ENCODE peak calls at places on chromosomes 13 and 19, in five cellular contexts. S is uterus, F is esophagus squamous epithelium, M is glutamatergic neuron, Y is AG09309. J is an unnamed sample.

GRCh38 chr13:110282316-110282841 is 24.6 kb downstream of the COL4A1 start:
- DNase-seq in S (no peak), F (no peak), M (no peak), Y (no peak), J (no peak)

GRCh38 chr13:99577934-99578917 is 77.0 kb downstream of the TM9SF2 start:
- DNase-seq in S (no peak), F (no peak), M (no peak), Y (no peak), J (no peak)

GRCh38 chr19:33366127-33366526 is 7.4 kb upstream of the CEBPG start:
- DNase-seq in S (no peak), F (no peak), M (no peak), Y (no peak), J (no peak)

GRCh38 chr19:14112809-14113385 is 4.7 kb downstream of the PRKACA start:
- DNase-seq in S (peak), F (no peak), M (no peak), Y (no peak), J (no peak)

GRCh38 chr19:19151418-19151817 is 13.1 kb upstream of the TMEM161A start:
- DNase-seq in S (no peak), F (no peak), M (no peak), Y (no peak), J (no peak)

GRCh38 chr13:35888327-35888940 is 242.7 kb downstream of the DCLK1 start:
- DNase-seq in S (no peak), F (no peak), M (no peak), Y (no peak), J (no peak)

GRCh38 chr19:4556574-4557185 is 2.8 kb downstream of the SEMA6B start:
- DNase-seq in S (no peak), F (no peak), M (peak), Y (no peak), J (no peak)

GRCh38 chr19:16876904-16877361 is 11.9 kb upstream of the F2RL3 start:
- DNase-seq in S (no peak), F (no peak), M (no peak), Y (no peak), J (no peak)

GRCh38 chr19:52961981-52962380 is 700 bp downstream of the ZNF816 start:
- DNase-seq in S (no peak), F (no peak), M (no peak), Y (no peak), J (no peak)

GRCh38 chr13:49569993-49570689 is 15.2 kb downstream of the RCBTB1 start:
- DNase-seq in S (no peak), F (no peak), M (no peak), Y (no peak), J (no peak)

GRCh38 chr19:4916292-4917082 is 7.2 kb downstream of the UHRF1 start:
- DNase-seq in S (no peak), F (no peak), M (no peak), Y (no peak), J (no peak)

GRCh38 chr19:35309481-35310279 is 17.7 kb downstream of the MAG start:
- DNase-seq in S (peak), F (no peak), M (no peak), Y (no peak), J (no peak)

GRCh38 chr19:55418185-55418584 is 10.6 kb upstream of the UBE2S start:
- DNase-seq in S (peak), F (no peak), M (peak), Y (peak), J (peak)

GRCh38 chr13:98878421-98879126 is 99.3 kb downstream of the DOCK9 start:
- DNase-seq in S (peak), F (no peak), M (no peak), Y (no peak), J (no peak)

GRCh38 chr13:50761406-50761805 is 82.1 kb downstream of the DLEU7 start:
- DNase-seq in S (no peak), F (no peak), M (no peak), Y (no peak), J (no peak)
- TF ChIP-seq CTCF in S (no peak), F (no peak), M (no peak), Y (no peak), J (no peak)

DNA sequence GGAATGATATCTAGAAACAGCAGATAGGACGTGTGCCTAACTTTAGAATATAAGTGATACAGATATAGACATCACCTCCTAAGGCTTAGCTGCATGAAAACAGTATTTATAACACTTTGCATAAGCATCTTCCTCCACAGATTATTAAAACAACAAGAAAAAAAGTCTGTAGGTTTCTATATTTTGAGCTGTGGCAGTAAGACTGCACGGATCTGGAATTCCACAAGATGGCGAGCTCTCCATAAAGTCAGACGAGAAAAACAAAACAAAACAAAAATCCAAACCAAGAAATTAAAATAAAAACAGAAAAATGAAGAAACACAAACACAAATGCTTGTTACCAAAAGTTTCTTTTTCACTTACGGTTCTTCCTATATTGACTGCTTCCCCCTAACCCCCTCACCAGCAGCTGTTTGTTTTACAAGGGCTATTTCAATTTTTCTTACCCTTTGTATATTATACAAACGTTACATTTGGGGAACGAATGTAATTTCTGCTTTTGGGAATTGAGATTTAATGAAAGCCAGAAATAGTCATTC is 285.8 kb downstream of the MYO16 start:
- DNase-seq in S (no peak), F (no peak), M (no peak), Y (no peak), J (no peak)
- TF ChIP-seq CTCF in S (peak), F (peak), M (peak), Y (peak), J (peak)

DNA sequence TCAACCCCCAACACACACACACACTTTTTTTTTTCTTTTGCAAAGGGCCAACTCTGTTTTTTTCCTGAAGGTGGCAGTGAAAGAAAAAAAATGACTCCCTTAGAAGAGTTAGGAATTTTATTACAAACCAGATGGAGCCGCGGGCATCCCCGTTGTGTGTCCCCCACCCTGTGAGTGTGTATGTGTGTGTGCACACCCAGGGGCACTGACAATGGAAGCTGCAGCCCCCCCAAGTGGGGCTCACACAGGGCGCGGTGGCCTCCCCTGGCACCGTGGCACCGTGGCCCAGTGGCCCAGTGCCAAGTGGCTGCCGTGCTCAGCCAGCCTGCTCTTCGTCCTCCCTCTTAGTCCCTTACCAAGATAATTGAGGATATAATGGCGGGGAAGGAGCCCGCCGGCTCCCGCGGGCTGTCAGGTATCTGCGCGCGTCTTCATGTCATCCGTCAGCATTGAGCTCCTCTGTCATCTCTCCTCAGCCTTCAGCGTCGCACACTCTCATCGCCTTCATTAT is 314.1 kb downstream of the ZNF536 start:
- DNase-seq in S (no peak), F (no peak), M (no peak), Y (no peak), J (no peak)
- TF ChIP-seq CTCF in S (peak), F (no peak), M (no peak), Y (peak), J (no peak)

GRCh38 chr13:84192125-84192524 is 309.9 kb upstream of the SLITRK1 start:
- DNase-seq in S (no peak), F (no peak), M (no peak), Y (peak), J (no peak)
- TF ChIP-seq CTCF in S (no peak), F (no peak), M (no peak), Y (no peak), J (no peak)

DNA sequence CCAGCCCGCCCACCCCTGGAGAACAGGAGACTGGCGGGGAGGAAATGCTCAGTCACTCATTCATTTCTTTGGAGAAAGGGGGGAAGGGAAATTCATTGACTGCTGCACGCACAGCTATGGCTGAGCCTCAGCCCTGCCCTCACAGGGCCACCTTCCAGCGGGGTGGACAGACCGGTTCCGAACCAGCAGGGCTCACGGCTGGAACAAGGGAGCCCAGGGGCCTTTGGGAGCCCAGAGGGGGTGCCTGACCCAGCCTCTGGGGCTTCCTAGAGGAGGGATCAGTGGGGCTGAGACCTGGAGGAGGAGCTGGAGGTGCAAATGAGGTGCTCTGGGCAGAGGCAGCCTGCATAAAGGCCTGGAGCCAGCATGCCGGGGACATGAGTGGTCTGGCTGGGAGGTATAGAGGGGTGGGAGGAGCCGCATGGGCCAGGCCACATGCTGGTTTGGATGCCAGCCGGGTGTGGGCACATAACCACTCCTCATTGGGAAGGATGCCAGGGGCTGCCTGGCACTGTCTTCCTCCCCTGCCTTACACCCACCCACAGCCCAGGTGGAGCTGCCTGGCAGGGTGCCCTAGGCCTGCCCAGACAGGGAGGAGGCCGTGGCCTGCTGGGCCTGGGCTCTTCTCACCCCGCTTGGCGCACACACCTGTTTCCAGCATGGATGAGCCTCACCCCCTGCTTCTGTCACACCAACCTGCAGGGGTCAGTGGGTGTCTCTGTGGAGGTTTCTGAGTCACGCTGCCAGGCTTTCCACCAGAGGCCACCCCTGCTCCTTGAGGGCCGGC is 26.9 kb downstream of the PPP5C start:
- DNase-seq in S (peak), F (peak), M (no peak), Y (no peak), J (no peak)
- TF ChIP-seq CTCF in S (no peak), F (peak), M (no peak), Y (no peak), J (no peak)

DNA sequence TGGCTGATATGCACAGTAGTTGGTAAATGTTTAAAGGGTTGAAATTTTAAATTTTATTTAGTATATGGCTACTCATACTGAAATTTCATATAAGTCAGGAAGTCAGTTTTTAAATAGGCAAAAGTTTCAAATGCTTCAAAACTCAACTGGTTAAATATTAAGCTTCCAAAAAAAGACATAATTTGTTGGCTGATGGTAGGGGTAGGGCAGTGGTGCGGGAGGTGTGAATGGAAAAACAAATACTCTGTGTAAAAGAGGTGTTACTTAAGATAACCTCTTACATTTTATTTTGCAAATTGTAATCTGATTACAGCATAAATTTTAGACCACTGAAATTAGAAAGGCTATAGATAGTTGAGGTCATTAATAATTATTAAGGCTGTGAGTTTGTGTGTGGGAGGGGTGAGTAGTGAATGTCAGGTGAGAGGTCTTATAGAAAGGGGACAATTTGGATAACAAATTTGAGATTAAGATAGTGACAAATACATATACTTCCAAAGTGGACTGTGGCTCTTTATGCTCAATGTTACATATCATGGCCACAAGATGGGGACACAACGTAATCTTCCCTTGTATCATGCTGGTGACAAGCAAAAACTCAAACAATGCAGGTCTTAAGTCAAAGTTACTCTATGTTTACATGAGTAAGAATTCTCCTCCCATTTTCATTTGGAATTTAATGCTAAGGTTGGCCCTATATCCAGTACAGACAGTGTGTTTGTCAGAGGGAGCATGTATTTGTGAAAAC is 36.6 kb upstream of the OXGR1 start:
- DNase-seq in S (no peak), F (no peak), M (no peak), Y (peak), J (no peak)
- TF ChIP-seq CTCF in S (no peak), F (peak), M (peak), Y (peak), J (no peak)

DNA sequence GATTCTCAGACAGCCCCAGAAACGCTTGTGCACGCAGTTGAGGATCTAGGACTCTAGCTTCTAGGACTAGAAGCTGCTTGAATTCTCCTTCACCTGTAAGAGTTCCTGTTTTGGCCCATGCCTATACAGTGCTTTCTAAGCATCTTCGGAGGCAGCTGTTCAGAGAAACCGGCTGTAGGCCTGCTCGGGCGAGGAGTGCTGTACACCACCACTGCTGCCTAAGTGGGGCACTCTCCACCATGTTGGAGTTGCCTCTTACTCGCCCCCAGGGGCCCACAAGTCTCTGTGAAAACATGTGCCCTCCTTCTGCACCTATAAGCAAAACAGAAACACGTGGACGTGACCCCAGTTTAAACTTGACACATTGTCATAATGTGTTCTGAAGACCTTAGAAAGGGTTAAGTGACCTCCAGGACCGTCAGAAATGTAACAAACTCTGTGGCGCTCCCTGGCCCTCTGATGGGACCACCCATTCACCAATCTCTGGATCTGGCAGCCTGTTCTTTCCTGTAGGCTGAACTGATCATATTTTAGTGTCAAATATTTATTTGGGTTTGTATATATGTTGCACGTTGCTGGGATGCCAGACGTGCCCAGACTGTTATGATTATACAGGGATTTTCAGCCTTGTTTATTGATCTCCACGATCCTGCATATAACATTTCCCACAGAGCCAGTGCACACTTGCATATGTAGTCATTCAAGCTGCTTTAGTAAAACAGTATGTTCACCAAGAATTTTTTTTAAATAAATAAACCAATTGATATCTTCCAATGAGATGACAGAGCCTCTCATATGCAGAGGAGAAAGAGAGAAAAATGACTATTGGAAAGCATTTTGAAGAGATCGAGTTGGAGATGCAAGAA is 60.8 kb downstream of the C13orf42 start:
- DNase-seq in S (no peak), F (no peak), M (no peak), Y (no peak), J (no peak)
- TF ChIP-seq CTCF in S (no peak), F (no peak), M (no peak), Y (no peak), J (no peak)

GRCh38 chr13:44806841-44807240 is 182.4 kb downstream of the NUFIP1 start:
- DNase-seq in S (no peak), F (no peak), M (peak), Y (no peak), J (no peak)
- TF ChIP-seq CTCF in S (no peak), F (no peak), M (no peak), Y (no peak), J (no peak)

DNA sequence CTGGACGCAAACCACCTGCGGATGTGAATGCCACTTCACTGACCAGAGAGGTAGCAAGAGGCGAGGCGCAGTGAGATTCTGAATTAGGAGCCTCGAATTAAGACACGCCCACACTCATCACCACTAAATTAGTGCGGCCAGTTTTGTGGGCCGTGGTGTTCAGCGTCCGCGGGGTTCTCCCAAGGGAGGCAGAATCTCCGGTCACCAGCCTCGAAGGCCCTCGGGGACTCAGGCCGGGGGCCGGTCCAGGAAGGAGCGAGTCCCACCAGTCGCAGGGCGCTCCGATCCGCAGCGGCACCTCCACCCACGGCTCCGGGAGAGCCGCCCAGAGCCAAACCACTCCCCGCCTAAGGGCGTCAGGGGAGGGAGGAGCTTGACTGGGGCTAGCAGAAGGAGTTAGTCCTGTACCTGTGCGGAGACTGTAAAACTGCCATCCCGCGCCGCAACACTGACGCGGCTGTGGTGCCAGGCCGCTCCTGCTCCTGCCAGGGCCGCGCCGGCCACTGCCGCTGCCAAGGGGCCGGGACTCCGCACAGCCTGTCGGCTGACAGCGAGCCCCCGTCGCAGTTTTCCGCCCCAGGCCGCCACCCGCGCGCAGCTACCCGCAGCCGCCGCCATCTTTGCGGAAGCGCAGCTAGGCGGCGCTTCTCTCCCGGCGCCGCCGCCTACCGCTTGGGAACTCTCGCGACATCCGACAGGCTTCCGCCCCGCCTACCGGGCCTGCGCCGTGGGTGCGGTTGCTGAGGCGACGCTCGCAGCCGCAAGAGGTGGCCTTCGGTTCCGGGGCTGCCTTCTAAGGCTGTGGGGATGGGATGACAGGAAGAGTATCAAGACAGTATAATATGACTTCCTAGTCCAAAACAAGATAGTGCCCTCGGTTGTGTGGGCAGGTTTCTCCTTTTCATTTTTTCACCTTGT is at the start of gene MICU2:
- DNase-seq in S (peak), F (peak), M (peak), Y (peak), J (peak)
- TF ChIP-seq CTCF in S (peak), F (peak), M (peak), Y (no peak), J (no peak)

GRCh38 chr13:112473818-112474217 is 97.7 kb downstream of the SPACA7 start:
- DNase-seq in S (no peak), F (no peak), M (no peak), Y (no peak), J (no peak)
- TF ChIP-seq CTCF in S (no peak), F (no peak), M (no peak), Y (no peak), J (no peak)